ENCODE peak calls at places on chromosomes 7 and 10, in seven cellular contexts. O, T, K, P, G, V and X are unnamed samples.

GRCh38 chr10:60733189-60733815 is 45.0 kb upstream of the CDK1 start:
- DNase-seq in O (peak; percentile 65), G (no peak), P (peak; percentile 65), T (peak; percentile 19), V (no peak), K (no peak), X (no peak)

GRCh38 chr10:95247200-95247880 is 43.5 kb downstream of the PDLIM1 start:
- DNase-seq in G (no peak), T (no peak), P (no peak), O (no peak), K (no peak), V (peak; percentile 95), X (no peak)

GRCh38 chr7:130695840-130696239 is 9.5 kb upstream of the TSGA13 start:
- DNase-seq in T (no peak), V (peak; percentile 45), K (no peak), P (no peak), G (peak; percentile 41), O (peak; percentile 57), X (no peak)

GRCh38 chr7:139702313-139702731 is 75.5 kb downstream of the HIPK2 start:
- DNase-seq in V (no peak), G (peak; percentile 50), K (no peak), T (peak; percentile 70), P (peak; percentile 41), O (no peak), X (no peak)

GRCh38 chr7:11155883-11156282 is 182.2 kb downstream of the PHF14 start:
- DNase-seq in K (no peak), V (peak; percentile 18), T (no peak), O (no peak), P (no peak), G (no peak), X (no peak)

GRCh38 chr10:125023269-125023668 is 81.3 kb downstream of the ZRANB1 start:
- DNase-seq in K (no peak), V (no peak), P (no peak), G (no peak), T (no peak), O (no peak), X (no peak)

GRCh38 chr7:65509368-65510186 is 135.9 kb downstream of the ZNF92 start:
- DNase-seq in O (no peak), K (no peak), G (no peak), T (peak; percentile 18), V (no peak), P (no peak), X (no peak)

GRCh38 chr7:150421831-150422230 is 28.6 kb upstream of the GIMAP8 start:
- DNase-seq in P (no peak), T (peak; percentile 18), O (no peak), K (no peak), G (no peak), V (no peak), X (no peak)

GRCh38 chr7:94170836-94171235 is 166.7 kb upstream of the BET1 start:
- DNase-seq in K (no peak), G (no peak), V (no peak), P (no peak), T (no peak), O (no peak), X (no peak)

GRCh38 chr10:117476281-117476680 is 66.3 kb upstream of the EMX2 start:
- DNase-seq in P (no peak), O (no peak), G (no peak), K (no peak), T (no peak), V (no peak), X (no peak)

GRCh38 chr7:43281268-43281667 is 168.8 kb downstream of the HECW1 start:
- DNase-seq in T (no peak), G (no peak), V (no peak), K (no peak), O (no peak), P (no peak), X (no peak)

DNA sequence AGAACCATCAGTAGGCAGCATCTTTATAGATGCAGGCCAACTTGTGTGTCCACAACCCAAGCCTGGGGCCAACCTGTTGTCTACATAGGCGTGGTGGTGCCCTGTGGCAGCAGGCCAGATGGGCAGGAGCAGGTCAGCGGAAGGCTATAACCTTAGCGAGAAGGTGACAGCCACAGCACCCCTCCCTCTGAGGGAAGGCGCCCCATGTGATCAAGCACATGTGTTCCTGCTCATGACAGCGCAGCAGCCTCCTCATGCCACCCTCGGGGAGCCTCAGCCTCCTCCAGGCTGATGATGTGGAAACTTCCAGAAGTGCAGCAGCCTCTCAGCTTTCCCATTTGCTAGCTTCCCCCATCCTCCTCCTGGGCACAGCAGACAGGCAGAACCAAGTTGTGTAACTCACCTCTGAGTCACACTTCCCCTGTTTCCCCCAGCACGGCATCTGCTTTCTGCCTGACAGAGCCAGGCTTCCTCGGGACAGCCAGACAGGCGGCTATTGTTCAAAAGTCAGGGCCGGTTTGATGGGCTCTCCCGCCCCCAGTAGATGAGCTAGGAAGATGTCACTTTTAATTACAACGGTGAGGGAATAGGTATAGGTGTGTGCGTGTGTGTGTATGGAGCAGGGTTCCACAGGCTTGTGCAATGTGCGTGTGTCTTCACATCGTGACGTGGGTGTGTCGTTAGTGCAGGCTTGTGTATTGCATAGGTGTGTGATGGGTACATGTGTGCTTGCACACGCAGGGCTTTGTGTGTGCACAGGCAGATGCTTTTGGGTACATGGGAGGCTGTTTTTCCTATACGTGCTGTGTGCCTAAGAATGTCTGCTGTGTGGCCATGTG is 311.9 kb upstream of the ZMIZ1 start:
- DNase-seq in K (peak; percentile 65), V (peak; percentile 98), P (peak; percentile 52), T (peak; percentile 90), G (peak; percentile 95), O (peak; percentile 93), X (no peak)
- H3K4me3 ChIP-seq in K (no peak overlapping the region), V (no peak overlapping the region), P (no peak overlapping the region), T (no peak overlapping the region), G (no peak overlapping the region), O (no peak overlapping the region), X (no peak overlapping the region)

GRCh38 chr7:98996162-98996552 is 117.8 kb downstream of the TRRAP start:
- DNase-seq in G (no peak), T (no peak), O (no peak), K (no peak), V (no peak), P (no peak), X (no peak)
- H3K27ac ChIP-seq in G (no peak overlapping the region), T (no peak overlapping the region), O (no peak overlapping the region), K (no peak overlapping the region), V (no peak overlapping the region), P (no peak overlapping the region), X (no peak overlapping the region)

DNA sequence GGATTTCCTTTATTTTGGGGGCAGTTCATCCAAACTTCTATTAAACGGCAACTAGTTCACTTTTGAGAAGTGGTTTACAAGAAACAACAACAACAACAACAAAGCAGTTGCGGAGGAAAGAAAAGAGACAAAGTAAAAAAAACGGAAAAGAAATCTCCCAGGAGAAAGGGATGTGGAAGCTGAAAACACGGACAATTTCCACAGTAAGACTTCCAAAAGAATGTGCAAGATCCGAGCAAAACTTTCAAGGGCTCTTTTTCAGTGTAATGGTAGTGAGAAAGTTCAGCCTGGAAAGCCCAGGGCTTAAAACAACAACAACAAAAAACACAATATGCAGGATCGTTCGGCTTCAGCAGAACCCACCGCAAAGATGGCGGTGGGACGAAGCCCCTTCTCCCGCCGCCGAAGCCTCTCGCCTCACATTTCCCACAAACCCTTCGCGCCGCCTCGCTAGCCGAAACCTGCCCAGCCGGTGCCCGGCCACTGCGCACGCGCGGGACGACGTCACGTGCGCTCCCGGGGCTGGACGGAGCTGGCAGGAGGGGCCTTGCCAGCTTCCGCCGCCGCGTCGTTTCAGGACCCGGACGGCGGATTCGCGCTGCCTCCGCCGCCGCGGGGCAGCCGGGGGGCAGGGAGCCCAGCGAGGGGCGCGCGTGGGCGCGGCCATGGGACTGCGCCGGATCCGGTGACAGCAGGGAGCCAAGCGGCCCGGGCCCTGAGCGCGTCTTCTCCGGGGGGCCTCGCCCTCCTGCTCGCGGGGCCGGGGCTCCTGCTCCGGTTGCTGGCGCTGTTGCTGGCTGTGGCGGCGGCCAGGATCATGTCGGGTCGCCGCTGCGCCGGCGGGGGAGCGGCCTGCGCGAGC is at the start of gene TNKS2:
- DNase-seq in G (peak; percentile 96), O (peak; percentile 84), K (peak; percentile 93), V (peak; percentile 91), T (peak; percentile 95), P (peak; percentile 97), X (peak; percentile 92)
- TF ChIP-seq POLR2A in G (peak; percentile 95), O (peak; percentile 92), K (peak; percentile 96), V (peak; percentile 86), T (peak; percentile 98), P (peak; percentile 94), X (peak; percentile 24)

DNA sequence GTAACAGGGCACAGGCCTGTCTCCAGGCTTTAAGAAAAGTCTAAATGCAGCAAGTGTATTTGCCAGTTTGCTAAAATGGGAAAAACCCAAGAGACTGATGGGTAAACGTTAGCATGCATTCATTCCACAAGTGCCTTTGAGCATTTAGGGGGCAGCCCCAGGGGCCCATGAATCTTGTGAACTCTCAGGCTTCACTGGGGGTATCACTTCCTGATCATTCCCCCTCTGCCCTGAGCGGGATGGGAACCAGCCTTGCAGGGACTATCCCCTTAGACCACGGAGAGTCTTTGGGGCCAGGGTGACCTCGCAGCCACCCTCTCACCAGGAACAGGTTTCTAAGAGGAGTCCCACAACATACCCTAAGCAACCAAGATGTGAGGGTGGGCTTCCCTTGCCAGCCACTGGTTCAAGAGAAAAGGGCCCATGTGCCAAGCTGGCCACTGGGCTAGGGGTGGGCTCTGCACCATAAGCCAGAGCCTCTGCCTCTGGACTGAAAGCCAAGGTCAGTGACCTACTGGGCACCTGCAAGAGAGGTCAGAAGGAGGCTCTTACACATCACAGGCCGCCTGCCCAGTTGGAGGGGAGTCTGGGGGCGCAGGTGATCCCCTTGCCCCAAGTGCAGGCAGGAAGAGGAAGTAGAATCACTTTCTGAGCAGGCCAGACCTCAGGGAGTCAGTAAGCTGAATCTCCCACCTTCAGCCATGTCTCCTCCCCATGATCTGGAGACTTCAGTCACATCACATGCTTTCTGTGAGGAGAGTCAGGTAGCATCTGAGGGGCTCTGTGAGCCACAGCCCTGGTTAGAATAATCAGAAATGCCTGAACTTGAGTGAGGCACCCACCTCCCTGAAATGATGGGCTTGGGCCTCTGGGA is 75.0 kb downstream of the C10orf105 start:
- DNase-seq in K (no peak), P (no peak), T (no peak), G (no peak), V (no peak), O (no peak), X (no peak)
- H3K4me3 ChIP-seq in K (no peak overlapping the region), P (no peak overlapping the region), T (no peak overlapping the region), G (no peak overlapping the region), V (no peak overlapping the region), O (no peak overlapping the region), X (no peak overlapping the region)